ENCODE peak calls at places on chromosomes 7 and 10, in seven cellular contexts. V is RWPE1, N is sigmoid colon, J is RWPE2, G is AG10803, B is A549, H is GM23338. I is an unnamed sample.

GRCh38 chr10:72312865-72313391 is 39.2 kb downstream of the DDIT4 start:
- DNase-seq in H (no peak), N (no peak), B (no peak), J (no peak), G (no peak), V (no peak), I (no peak)

GRCh38 chr7:22728416-22729029 is 1.5 kb downstream of the IL6 start:
- DNase-seq in N (no peak), B (peak), V (peak), H (peak), J (no peak), G (peak), I (no peak)

GRCh38 chr7:46033592-46033991 is 112.5 kb upstream of the IGFBP3 start:
- DNase-seq in B (no peak), J (no peak), H (no peak), G (no peak), N (no peak), V (no peak), I (no peak)

GRCh38 chr7:39910108-39910869 is 39.8 kb upstream of the CDK13 start:
- DNase-seq in H (no peak), G (peak), J (no peak), V (no peak), B (no peak), N (no peak), I (no peak)

GRCh38 chr7:150988230-150989226 is 2.3 kb upstream of the NOS3 start:
- DNase-seq in J (no peak), V (peak), H (peak), B (peak), N (no peak), G (no peak), I (peak)

GRCh38 chr7:6148724-6149360 is 117.7 kb downstream of the ANKRD61 start:
- DNase-seq in V (no peak), J (no peak), H (no peak), G (no peak), N (peak), B (no peak), I (no peak)

GRCh38 chr7:142878315-142878714 is 7.2 kb downstream of the TRPV6 start:
- DNase-seq in N (no peak), H (no peak), G (no peak), V (no peak), J (no peak), B (no peak), I (no peak)

GRCh38 chr7:44766416-44766801 is 17.8 kb downstream of the ZMIZ2 start:
- DNase-seq in B (no peak), G (no peak), H (no peak), V (no peak), J (no peak), N (no peak), I (no peak)

GRCh38 chr10:86043236-86043635 is 323.4 kb downstream of the GRID1 start:
- DNase-seq in J (no peak), G (no peak), V (no peak), H (no peak), N (no peak), B (no peak), I (no peak)

GRCh38 chr10:69801434-69802315 is at the start of gene COL13A1:
- DNase-seq in G (peak), J (peak), H (peak), B (peak), V (peak), N (no peak), I (peak)

GRCh38 chr10:99002392-99002791 is 233.3 kb downstream of the HPSE2 start:
- DNase-seq in B (no peak), V (no peak), J (no peak), H (no peak), G (no peak), N (no peak), I (no peak)

GRCh38 chr10:120735773-120736371 is 115.3 kb upstream of the WDR11 start:
- DNase-seq in J (no peak), B (peak), H (peak), N (no peak), V (peak), G (peak), I (no peak)

GRCh38 chr7:157021893-157022680 is 11.6 kb upstream of the MNX1 start:
- DNase-seq in H (peak), B (no peak), J (no peak), G (no peak), N (no peak), V (no peak), I (no peak)

GRCh38 chr10:122421054-122421625 is 33.3 kb upstream of the ARMS2 start:
- DNase-seq in B (no peak), V (no peak), H (no peak), N (no peak), J (no peak), G (peak), I (no peak)

GRCh38 chr10:92421550-92421949 is 130.6 kb downstream of the MARCHF5 start:
- DNase-seq in G (no peak), J (no peak), H (no peak), N (no peak), B (no peak), V (no peak), I (no peak)

GRCh38 chr10:90751107-90751997 is 106.5 kb downstream of the HTR7 start:
- DNase-seq in J (no peak), N (no peak), G (peak), V (peak), B (peak), H (peak), I (peak)

GRCh38 chr10:44102726-44103255 is 282.1 kb downstream of the CXCL12 start:
- DNase-seq in B (no peak), N (no peak), V (no peak), H (no peak), J (no peak), G (no peak), I (no peak)

GRCh38 chr7:26500749-26501352 is 209.2 kb downstream of the SNX10 start:
- DNase-seq in V (peak), B (peak), J (no peak), N (no peak), H (peak), G (peak), I (no peak)

GRCh38 chr7:112056409-112056808 is 149.8 kb downstream of the DOCK4 start:
- DNase-seq in N (no peak), B (peak), V (peak), H (no peak), G (peak), J (no peak), I (no peak)

DNA sequence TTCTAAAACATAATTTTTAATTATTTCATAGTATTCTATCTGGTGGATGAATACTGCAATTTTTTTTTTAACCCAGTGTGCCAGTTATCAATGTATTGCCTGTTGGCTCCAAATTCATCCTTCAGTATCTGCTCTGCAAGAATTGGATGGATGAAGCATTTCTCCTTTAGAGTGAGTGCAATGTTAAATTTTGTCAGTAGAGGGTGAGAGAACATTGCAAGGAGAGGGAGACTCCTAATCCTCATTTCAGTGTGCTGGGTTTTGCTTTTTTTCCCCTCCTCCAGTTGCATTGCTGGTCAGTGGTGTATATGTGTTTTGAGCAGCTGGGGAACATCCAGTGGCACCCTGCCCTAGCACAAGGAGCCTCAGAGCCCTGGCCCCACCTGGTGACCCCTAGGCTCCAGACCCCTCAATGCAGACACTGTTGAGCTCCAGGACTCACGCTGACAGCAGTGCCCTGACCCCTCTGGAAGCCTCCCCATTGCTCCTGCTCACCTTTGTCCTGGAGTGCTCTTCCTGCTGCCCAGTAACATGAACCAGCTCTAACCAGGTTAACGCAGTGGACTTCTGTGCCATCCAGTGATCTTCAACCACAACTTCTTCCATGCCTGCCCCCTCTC is 199.4 kb downstream of the USP6NL start:
- DNase-seq in N (no peak), H (peak), J (no peak), G (no peak), V (no peak), B (no peak), I (no peak)
- TF ChIP-seq CTCF in N (no peak), H (peak), J (no peak), G (peak), V (no peak), B (no peak), I (peak)

GRCh38 chr10:102112210-102112817 is 7.9 kb downstream of the LDB1 start:
- DNase-seq in V (no peak), J (no peak), N (no peak), B (no peak), H (peak), G (no peak), I (no peak)
- TF ChIP-seq CTCF in V (no peak), J (peak), N (no peak), B (no peak), H (peak), G (peak), I (peak)

DNA sequence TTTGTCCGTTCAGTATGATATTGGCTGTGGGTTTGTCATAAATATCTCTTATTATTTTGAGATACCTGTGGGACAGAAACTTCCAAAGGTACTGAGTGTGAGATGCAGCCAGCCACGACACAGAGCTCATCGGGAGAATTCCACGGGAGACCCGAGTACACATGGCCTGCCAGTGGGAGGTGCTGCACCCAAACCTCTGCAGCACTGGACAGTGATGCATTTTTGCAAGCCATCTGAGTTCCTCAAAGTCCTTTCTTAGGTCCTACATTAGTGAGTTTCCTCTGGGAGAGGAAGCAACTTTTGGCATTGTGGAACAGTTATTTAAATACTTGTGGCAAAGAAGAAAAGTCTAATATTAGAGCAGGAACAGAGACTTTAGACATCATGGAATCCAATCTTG is 77.5 kb downstream of the ARID5B start:
- DNase-seq in N (no peak), V (no peak), G (no peak), B (no peak), H (peak), J (no peak), I (no peak)
- TF ChIP-seq CTCF in N (no peak), V (no peak), G (no peak), B (no peak), H (peak), J (no peak), I (no peak)

GRCh38 chr7:30650455-30650854 is 31.8 kb downstream of the CRHR2 start:
- DNase-seq in N (peak), H (peak), J (peak), G (no peak), B (no peak), V (no peak), I (no peak)
- TF ChIP-seq CTCF in N (no peak), H (no peak), J (no peak), G (no peak), B (no peak), V (no peak), I (no peak)

GRCh38 chr10:64093946-64094560 is 572.9 kb downstream of the REEP3 start:
- DNase-seq in G (peak), J (no peak), H (no peak), B (no peak), V (no peak), N (no peak), I (no peak)

GRCh38 chr10:64093304-64093703 is 572.1 kb downstream of the REEP3 start:
- DNase-seq in V (no peak), H (no peak), B (no peak), G (no peak), N (no peak), J (no peak), I (no peak)

GRCh38 chr10:64090865-64091264 is 569.7 kb downstream of the REEP3 start:
- DNase-seq in H (no peak), B (no peak), J (no peak), G (no peak), V (peak), N (no peak), I (no peak)

GRCh38 chr10:64089648-64090047 is 568.4 kb downstream of the REEP3 start:
- DNase-seq in B (no peak), N (no peak), H (no peak), V (no peak), G (no peak), J (no peak), I (no peak)

GRCh38 chr10:64091889-64092288 is 570.7 kb downstream of the REEP3 start:
- DNase-seq in J (no peak), N (no peak), H (peak), V (peak), G (peak), B (peak), I (no peak)
- TF ChIP-seq CTCF in J (peak), N (no peak), H (peak), V (peak), G (peak), B (no peak), I (peak)

GRCh38 chr7:108875139-108875538 is 305.5 kb downstream of the DNAJB9 start:
- DNase-seq in G (peak), J (no peak), V (no peak), N (no peak), B (peak), H (peak), I (peak)
- TF ChIP-seq CTCF in G (no peak), J (no peak), V (no peak), N (no peak), B (peak), H (peak), I (peak)

GRCh38 chr10:5560142-5560843 is 35.5 kb downstream of the CALML3 start:
- DNase-seq in N (peak), J (no peak), V (no peak), H (no peak), B (no peak), G (no peak), I (no peak)
- TF ChIP-seq CTCF in N (no peak), J (no peak), V (no peak), H (no peak), B (no peak), G (no peak), I (no peak)

DNA sequence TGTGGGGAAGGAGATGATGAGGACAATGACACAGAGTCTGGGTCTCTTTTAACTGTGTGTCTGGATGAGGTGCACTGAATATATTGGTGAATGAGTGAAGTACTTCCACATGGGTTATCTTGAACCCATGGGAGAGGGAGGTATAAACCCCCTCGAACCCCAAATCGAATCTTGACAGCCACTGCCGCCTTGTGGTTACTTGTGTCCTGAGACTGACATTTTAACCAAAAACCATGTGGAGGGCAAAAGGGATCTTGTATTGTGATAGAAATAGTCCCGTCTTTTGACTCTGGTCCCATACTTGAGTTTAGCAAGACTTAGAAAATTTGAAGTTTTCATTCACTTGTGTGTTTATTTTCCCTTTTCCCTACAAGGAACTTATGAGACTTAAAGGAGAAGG is 283.3 kb downstream of the PHTF2 start:
- DNase-seq in B (no peak), G (no peak), J (no peak), H (peak), V (no peak), N (no peak), I (no peak)
- TF ChIP-seq CTCF in B (no peak), G (no peak), J (no peak), H (peak), V (no peak), N (no peak), I (no peak)